ENCODE peak calls at places on chromosome 22, in eight cellular contexts. R is left ventricle myocardium inferior; V is cardiac muscle cell; X is neuronal stem cell; S is CD4-positive, alpha-beta memory T cell; C is Panc1; M is HepG2; Q is IMR-90. Y is an unnamed sample. For H3K4me1, the result is how much of the 10 kb centered on the place peaks cover.

GRCh38 chr22:49583886-49584505 is 243.7 kb downstream of the BRD1 start:
- DNase-seq in R (no peak), V (no peak), X (no peak), S (no peak), C (no peak), M (no peak), Q (no peak), Y (no peak)

GRCh38 chr22:24945430-24945829 is 1.1 kb downstream of the LHFPL7 start:
- DNase-seq in R (no peak), V (no peak), X (no peak), S (no peak), C (no peak), M (no peak), Q (no peak), Y (no peak)

GRCh38 chr22:16964366-16964765 is 43.7 kb downstream of the GAB4 start:
- DNase-seq in R (no peak), V (no peak), X (no peak), S (no peak), C (no peak), M (no peak), Q (no peak), Y (no peak)

GRCh38 chr22:20580611-20581502 is 73.4 kb downstream of the MED15 start:
- DNase-seq in R (peak), V (no peak), X (no peak), S (no peak), C (no peak), M (no peak), Q (no peak), Y (no peak)

GRCh38 chr22:20834206-20834605 is 24.4 kb downstream of the PI4KA start:
- DNase-seq in R (no peak), V (no peak), X (no peak), S (no peak), C (no peak), M (no peak), Q (no peak), Y (no peak)

GRCh38 chr22:19876314-19876940 is 21.8 kb upstream of the GNB1L start:
- DNase-seq in R (peak), V (no peak), X (no peak), S (no peak), C (no peak), M (no peak), Q (no peak), Y (peak)

GRCh38 chr22:20628081-20628939 is 120.9 kb downstream of the MED15 start:
- DNase-seq in R (no peak), V (no peak), X (no peak), S (no peak), C (no peak), M (no peak), Q (no peak), Y (no peak)

GRCh38 chr22:50528682-50529415 is 963 bp downstream of the TYMP start:
- DNase-seq in R (no peak), V (no peak), X (no peak), S (peak), C (no peak), M (no peak), Q (no peak), Y (no peak)

GRCh38 chr22:42108848-42109247 is 18.3 kb upstream of the NDUFA6 start:
- DNase-seq in R (no peak), V (no peak), X (no peak), S (no peak), C (no peak), M (no peak), Q (no peak), Y (no peak)

GRCh38 chr22:19287889-19288288 is 3.6 kb downstream of the CLTCL1 start:
- DNase-seq in R (no peak), V (peak), X (no peak), S (no peak), C (no peak), M (no peak), Q (peak), Y (no peak)

GRCh38 chr22:27876684-27877083 is 42.4 kb downstream of the PITPNB start:
- DNase-seq in R (no peak), V (peak), X (no peak), S (no peak), C (no peak), M (no peak), Q (peak), Y (no peak)

GRCh38 chr22:30969532-30970355 is 679 bp downstream of the TUG1 start:
- DNase-seq in R (peak), V (peak), X (no peak), S (peak), C (no peak), M (peak), Q (peak), Y (peak)

GRCh38 chr22:27318516-27318915 is 483.0 kb downstream of the MN1 start:
- DNase-seq in R (peak), V (peak), X (no peak), S (no peak), C (no peak), M (no peak), Q (peak), Y (no peak)

GRCh38 chr22:24331468-24332440 is 61.1 kb downstream of the SPECC1L start:
- DNase-seq in R (no peak), V (no peak), X (no peak), S (no peak), C (no peak), M (no peak), Q (peak), Y (no peak)

GRCh38 chr22:42800731-42801536 is 56.1 kb downstream of the ARFGAP3 start:
- DNase-seq in R (no peak), V (no peak), X (no peak), S (no peak), C (no peak), M (peak), Q (no peak), Y (no peak)

GRCh38 chr22:19611590-19611989 is 87.4 kb upstream of the CLDN5 start:
- DNase-seq in R (no peak), V (no peak), X (no peak), S (no peak), C (no peak), M (no peak), Q (no peak), Y (no peak)

GRCh38 chr22:40276877-40277823 is 69.2 kb upstream of the ADSL start:
- DNase-seq in R (no peak), V (peak), X (no peak), S (no peak), C (no peak), M (no peak), Q (peak), Y (no peak)
- H3K4me3 ChIP-seq in R (peak), V (no peak), X (no peak), S (peak), C (no peak), M (no peak), Q (peak), Y (peak)

GRCh38 chr22:44746836-44747519 is 5.4 kb upstream of the ARHGAP8 start:
- DNase-seq in R (no peak), V (peak), X (no peak), S (no peak), C (no peak), M (peak), Q (peak), Y (no peak)
- H3K4me1 ChIP-seq in R (under half), V (under half), X (under half), S (under half), C (under half), M (under half), Q (under half), Y (under half)

GRCh38 chr22:45942344-45942743 is 34.6 kb downstream of the WNT7B start:
- DNase-seq in R (no peak), V (no peak), X (no peak), S (no peak), C (no peak), M (no peak), Q (no peak), Y (no peak)
- H3K4me3 ChIP-seq in R (no peak), V (no peak), X (no peak), S (no peak), C (no peak), M (no peak), Q (no peak), Y (no peak)

GRCh38 chr22:36334838-36335603 is 52.7 kb downstream of the MYH9 start:
- DNase-seq in R (no peak), V (peak), X (no peak), S (peak), C (no peak), M (no peak), Q (peak), Y (no peak)

GRCh38 chr22:36335621-36336020 is 52.1 kb downstream of the MYH9 start:
- DNase-seq in R (no peak), V (no peak), X (no peak), S (peak), C (no peak), M (no peak), Q (no peak), Y (no peak)

GRCh38 chr22:36336246-36337182 is 51.3 kb downstream of the MYH9 start:
- DNase-seq in R (no peak), V (no peak), X (no peak), S (no peak), C (no peak), M (no peak), Q (no peak), Y (no peak)

GRCh38 chr22:36339171-36340065 is 48.3 kb downstream of the MYH9 start:
- DNase-seq in R (no peak), V (peak), X (no peak), S (no peak), C (no peak), M (no peak), Q (peak), Y (no peak)

DNA sequence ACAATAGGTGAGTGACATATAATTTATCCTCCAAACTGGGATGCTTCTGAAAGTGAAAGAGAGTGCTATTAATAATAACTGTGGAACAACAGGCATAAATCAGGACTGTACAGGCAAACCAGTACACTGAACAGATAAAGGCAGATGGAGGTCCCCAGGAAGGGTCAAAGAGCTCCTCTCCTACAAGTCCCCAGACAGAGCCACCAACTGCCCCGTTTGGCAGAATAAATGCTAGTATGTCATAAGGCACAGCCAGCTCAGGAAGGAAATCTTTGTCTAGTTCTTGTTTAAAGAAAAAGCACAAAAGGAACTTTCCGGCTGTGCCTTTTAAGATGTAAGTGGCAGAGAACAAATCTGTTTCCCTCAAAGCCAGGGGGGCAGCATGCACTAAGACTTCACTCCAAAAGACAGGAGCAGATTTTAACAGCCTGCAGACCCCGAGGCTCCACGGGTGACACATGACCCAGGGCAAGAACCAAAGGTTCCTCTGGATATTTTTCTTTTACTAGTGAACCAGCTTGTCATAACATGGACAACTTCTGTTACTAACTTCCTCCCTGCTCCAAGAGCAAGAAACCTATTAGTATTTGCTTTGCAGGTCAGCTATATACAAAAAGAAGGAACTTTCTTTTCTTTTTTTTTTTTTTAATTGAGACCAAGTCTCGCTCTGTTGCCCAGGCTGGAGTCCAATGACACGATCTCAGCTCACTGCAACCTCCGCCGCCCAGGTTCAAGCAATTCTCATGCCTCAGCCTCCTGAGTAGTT is 50.2 kb downstream of the MYH9 start:
- DNase-seq in R (no peak), V (no peak), X (no peak), S (no peak), C (no peak), M (no peak), Q (no peak), Y (no peak)
- H3K4me1 ChIP-seq in R (half or more), V (under half), X (under half), S (half or more), C (half or more), M (under half), Q (half or more), Y (under half)

GRCh38 chr22:33051960-33052839 is 6.0 kb downstream of the SYN3 start:
- DNase-seq in R (no peak), V (no peak), X (no peak), S (no peak), C (no peak), M (peak), Q (no peak), Y (no peak)

GRCh38 chr22:33056108-33056507 is 2.1 kb downstream of the SYN3 start:
- DNase-seq in R (no peak), V (no peak), X (no peak), S (no peak), C (no peak), M (no peak), Q (no peak), Y (no peak)

GRCh38 chr22:33050614-33051230 is 7.5 kb downstream of the SYN3 start:
- DNase-seq in R (no peak), V (no peak), X (no peak), S (no peak), C (no peak), M (no peak), Q (no peak), Y (no peak)

GRCh38 chr22:33054276-33054675 is 3.9 kb downstream of the SYN3 start:
- DNase-seq in R (no peak), V (no peak), X (no peak), S (no peak), C (no peak), M (no peak), Q (no peak), Y (no peak)

GRCh38 chr22:33053323-33053722 is 4.9 kb downstream of the SYN3 start:
- DNase-seq in R (no peak), V (no peak), X (no peak), S (no peak), C (no peak), M (peak), Q (no peak), Y (no peak)
- H3K4me3 ChIP-seq in R (no peak), V (no peak), X (no peak), S (no peak), C (no peak), M (peak), Q (no peak), Y (no peak)

GRCh38 chr22:28925916-28926315 is 42.5 kb downstream of the ZNRF3 start:
- DNase-seq in R (no peak), V (no peak), X (no peak), S (no peak), C (no peak), M (no peak), Q (no peak), Y (no peak)

GRCh38 chr22:28930357-28931007 is 47.1 kb downstream of the ZNRF3 start:
- DNase-seq in R (no peak), V (peak), X (no peak), S (no peak), C (no peak), M (no peak), Q (peak), Y (no peak)

GRCh38 chr22:28923826-28924732 is 40.7 kb downstream of the ZNRF3 start:
- DNase-seq in R (no peak), V (no peak), X (no peak), S (no peak), C (no peak), M (peak), Q (no peak), Y (peak)

GRCh38 chr22:28929197-28929596 is 45.8 kb downstream of the ZNRF3 start:
- DNase-seq in R (no peak), V (no peak), X (no peak), S (no peak), C (no peak), M (no peak), Q (no peak), Y (no peak)

DNA sequence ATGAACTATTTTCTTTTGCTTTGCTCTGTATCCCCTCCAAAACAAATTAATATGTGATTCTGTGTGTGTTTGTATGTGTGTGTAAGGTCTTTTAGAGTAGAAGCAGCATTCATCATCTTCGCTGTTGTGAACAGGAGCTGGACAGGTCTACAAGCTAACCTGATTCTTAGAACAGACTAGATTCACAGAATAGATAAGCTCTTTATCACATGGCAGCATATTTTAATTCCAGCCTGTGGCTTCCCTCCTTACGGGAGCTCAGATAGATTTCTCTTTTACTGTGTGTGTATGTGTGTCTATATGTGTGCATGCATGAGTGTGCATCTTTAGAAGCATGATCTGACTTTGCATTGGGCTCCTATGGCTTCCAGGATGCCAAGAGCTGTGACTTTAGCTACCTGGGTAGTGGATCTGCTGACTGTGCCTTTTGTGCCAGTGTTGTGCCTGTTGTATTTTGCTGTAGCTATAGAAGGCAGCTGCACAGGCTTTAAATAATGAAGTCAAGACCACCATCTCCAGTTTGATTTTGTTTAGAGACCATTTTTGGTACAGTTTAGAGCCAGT is 44.2 kb downstream of the ZNRF3 start:
- DNase-seq in R (no peak), V (no peak), X (no peak), S (no peak), C (no peak), M (no peak), Q (no peak), Y (no peak)
- H3K4me1 ChIP-seq in R (under half), V (half or more), X (under half), S (under half), C (under half), M (half or more), Q (under half), Y (under half)

GRCh38 chr22:45318168-45318557 is 8.4 kb downstream of the FAM118A start:
- DNase-seq in R (peak), V (peak), X (no peak), S (peak), C (no peak), M (no peak), Q (peak), Y (peak)

GRCh38 chr22:45317551-45318167 is 7.9 kb downstream of the FAM118A start:
- DNase-seq in R (peak), V (peak), X (no peak), S (peak), C (no peak), M (no peak), Q (peak), Y (peak)

GRCh38 chr22:45318558-45319318 is 9.0 kb downstream of the FAM118A start:
- DNase-seq in R (no peak), V (peak), X (no peak), S (peak), C (no peak), M (no peak), Q (peak), Y (no peak)

GRCh38 chr22:45314789-45315188 is 5.1 kb downstream of the FAM118A start:
- DNase-seq in R (no peak), V (no peak), X (no peak), S (no peak), C (no peak), M (no peak), Q (no peak), Y (no peak)

DNA sequence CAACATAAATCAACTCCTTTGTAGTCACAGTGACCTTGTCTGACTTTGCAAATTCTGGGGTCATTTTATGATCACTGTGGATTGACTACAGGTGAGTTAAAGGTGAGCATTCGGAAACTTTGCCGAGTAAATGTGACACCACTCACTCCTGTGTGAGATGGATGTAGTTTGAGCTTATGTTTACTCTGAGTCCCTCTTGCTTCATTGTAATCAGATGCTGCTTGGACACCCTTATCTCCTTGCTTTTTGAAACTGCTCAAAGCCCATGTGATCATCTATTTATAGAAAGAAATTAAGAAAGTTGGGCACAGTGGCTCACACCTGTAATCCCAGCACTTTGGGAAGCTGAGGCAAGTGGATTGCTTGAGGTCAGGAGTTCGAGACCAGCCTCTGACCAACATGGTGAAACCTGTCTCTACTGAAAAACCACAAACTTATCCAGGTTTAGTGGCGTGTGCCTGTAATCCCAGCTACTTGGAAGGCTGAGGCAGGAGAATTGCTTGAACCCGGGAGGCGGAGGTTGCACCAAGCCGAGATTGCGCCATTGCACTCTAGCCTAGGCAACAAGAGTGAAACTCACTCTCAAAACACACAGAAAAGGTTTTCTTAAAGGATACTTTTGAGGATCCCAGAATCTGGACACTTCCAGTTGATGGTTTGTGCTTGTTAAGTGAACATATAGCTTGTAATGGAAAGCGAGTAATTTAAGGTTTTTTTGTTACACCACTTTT is 7.2 kb downstream of the FAM118A start:
- DNase-seq in R (no peak), V (no peak), X (no peak), S (no peak), C (no peak), M (peak), Q (no peak), Y (no peak)
- H3K4me3 ChIP-seq in R (peak), V (no peak), X (no peak), S (peak), C (no peak), M (no peak), Q (no peak), Y (no peak)

GRCh38 chr22:23218053-23218866 is 38.0 kb downstream of the BCR start:
- DNase-seq in R (peak), V (no peak), X (no peak), S (no peak), C (no peak), M (no peak), Q (no peak), Y (no peak)

GRCh38 chr22:23219317-23219716 is 39.0 kb downstream of the BCR start:
- DNase-seq in R (no peak), V (no peak), X (no peak), S (no peak), C (no peak), M (no peak), Q (no peak), Y (no peak)

GRCh38 chr22:23217171-23218052 is 37.1 kb downstream of the BCR start:
- DNase-seq in R (peak), V (no peak), X (no peak), S (no peak), C (no peak), M (no peak), Q (no peak), Y (no peak)

GRCh38 chr22:23219787-23220484 is 39.6 kb downstream of the BCR start:
- DNase-seq in R (no peak), V (peak), X (no peak), S (peak), C (no peak), M (no peak), Q (peak), Y (no peak)

GRCh38 chr22:23218867-23219251 is 38.5 kb downstream of the BCR start:
- DNase-seq in R (peak), V (peak), X (no peak), S (no peak), C (no peak), M (peak), Q (peak), Y (no peak)
- H3K4me1 ChIP-seq in R (half or more), V (under half), X (under half), S (half or more), C (under half), M (half or more), Q (under half), Y (under half)